ENCODE peak calls at places on chromosome 20, in ten cellular contexts. K is H1, V is small intestine, Z is endothelial cell of umbilical vein, F is PC-3, H is psoas muscle, M is fibroblast of lung, B is RWPE1, I is colonic mucosa, S is AG04450. D is an unnamed sample.

GRCh38 chr20:48782901-48783308 is 44.9 kb downstream of the PREX1 start:
- DNase-seq in S (no peak), V (no peak), H (no peak), K (no peak), I (no peak), B (no peak), Z (no peak), M (no peak), F (no peak), D (no peak)

GRCh38 chr20:44901972-44902371 is 7.9 kb upstream of the PABPC1L start:
- DNase-seq in M (peak; percentile 43), V (no peak), Z (no peak), S (no peak), I (no peak), B (peak; percentile 67), F (peak; percentile 30), K (no peak), H (no peak), D (no peak)

GRCh38 chr20:13648291-13648690 is 9.6 kb upstream of the TASP1 start:
- DNase-seq in I (no peak), V (no peak), Z (no peak), B (no peak), K (no peak), H (no peak), S (no peak), M (no peak), F (no peak), D (no peak)

GRCh38 chr20:34705383-34706021 is 1.4 kb downstream of the TP53INP2 start:
- DNase-seq in M (peak; percentile 21), K (no peak), H (no peak), Z (peak; percentile 58), F (peak; percentile 56), S (no peak), V (peak; percentile 95), B (peak; percentile 90), I (peak; percentile 80), D (peak; percentile 79)

GRCh38 chr20:51602131-51602530 is 59.6 kb upstream of the NFATC2 start:
- DNase-seq in S (no peak), F (no peak), B (no peak), I (no peak), M (no peak), Z (no peak), H (no peak), V (no peak), K (no peak), D (no peak)

GRCh38 chr20:6100261-6100660 is 22.6 kb downstream of the FERMT1 start:
- DNase-seq in B (no peak), S (no peak), H (no peak), Z (no peak), I (no peak), K (no peak), M (no peak), F (no peak), V (no peak), D (no peak)

GRCh38 chr20:40741507-40742106 is 52.6 kb upstream of the MAFB start:
- DNase-seq in B (peak; percentile 67), V (peak; percentile 50), I (peak; percentile 52), F (peak; percentile 59), Z (peak; percentile 61), S (no peak), M (peak; percentile 55), H (no peak), K (peak; percentile 76), D (peak; percentile 71)

GRCh38 chr20:43853174-43853803 is 61.4 kb upstream of the TOX2 start:
- DNase-seq in S (no peak), B (peak; percentile 57), I (no peak), F (peak; percentile 42), H (no peak), V (no peak), K (no peak), M (peak; percentile 46), Z (no peak), D (no peak)

GRCh38 chr20:5658897-5659296 is 91.3 kb upstream of the SHLD1 start:
- DNase-seq in B (peak; percentile 70), F (peak; percentile 12), S (peak; percentile 64), Z (peak; percentile 91), V (no peak), K (no peak), M (peak; percentile 91), H (peak; percentile 69), I (peak; percentile 40), D (peak; percentile 19)

GRCh38 chr20:9474835-9475413 is 39.5 kb upstream of the LAMP5 start:
- DNase-seq in I (no peak), B (no peak), S (no peak), K (no peak), H (no peak), M (peak; percentile 35), F (peak; percentile 60), Z (no peak), V (no peak), D (no peak)

DNA sequence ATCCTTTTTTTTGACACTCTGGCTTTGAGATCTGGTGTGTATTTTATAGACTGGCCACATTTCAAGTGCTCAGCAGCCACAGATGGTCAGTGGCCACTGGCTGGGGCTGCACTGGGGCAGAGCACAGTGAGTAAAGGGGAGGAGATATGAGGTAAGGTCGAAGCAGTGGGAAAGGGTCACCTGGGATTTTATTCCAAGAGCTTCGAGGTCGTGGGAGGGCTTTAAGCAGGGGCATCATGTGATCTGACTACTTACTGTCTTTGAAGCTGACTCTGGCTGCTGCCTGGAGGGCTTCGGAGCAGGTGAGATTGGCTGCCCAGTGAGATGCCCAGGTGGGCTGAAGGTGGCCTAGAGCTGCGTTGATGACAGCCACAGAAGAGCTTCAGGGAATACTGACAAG is 6.7 kb downstream of the C20orf203 start:
- DNase-seq in B (no peak), H (no peak), I (no peak), V (no peak), Z (no peak), K (no peak), S (no peak), F (no peak), M (no peak), D (no peak)
- H3K27ac ChIP-seq in B (peak overlapping the region; percentile 52), H (no peak overlapping the region), I (no peak overlapping the region), V (peak overlapping the region; percentile 31), Z (no peak overlapping the region), K (no peak overlapping the region), S (no peak overlapping the region), F (no peak overlapping the region), M (no peak overlapping the region), D (no peak overlapping the region)

GRCh38 chr20:32972181-32973076 is 31.8 kb downstream of the SUN5 start:
- DNase-seq in I (peak; percentile 42), H (no peak), V (peak; percentile 76), M (no peak), K (peak; percentile 46), F (no peak), Z (peak; percentile 8), B (no peak), S (no peak), D (peak; percentile 69)

GRCh38 chr20:32973077-32973717 is 31.0 kb downstream of the SUN5 start:
- DNase-seq in M (no peak), Z (no peak), V (no peak), F (no peak), B (no peak), I (no peak), K (peak; percentile 47), S (no peak), H (no peak), D (no peak)

GRCh38 chr20:32970115-32970972 is 33.9 kb downstream of the SUN5 start:
- DNase-seq in V (no peak), I (peak; percentile 4), S (no peak), F (no peak), M (no peak), H (no peak), Z (no peak), K (no peak), B (no peak), D (no peak)

GRCh38 chr20:32970973-32971300 is 33.3 kb downstream of the SUN5 start:
- DNase-seq in M (no peak), H (no peak), K (peak; percentile 43), Z (no peak), I (peak; percentile 14), V (no peak), F (no peak), B (no peak), S (no peak), D (no peak)

GRCh38 chr20:32971703-32972161 is 32.5 kb downstream of the SUN5 start:
- DNase-seq in I (peak; percentile 15), B (no peak), H (no peak), V (no peak), S (no peak), K (peak; percentile 46), F (no peak), Z (no peak), M (no peak), D (peak; percentile 79)
- H3K27ac ChIP-seq in I (peak overlapping the region; percentile 44), B (no peak overlapping the region), H (no peak overlapping the region), V (peak overlapping the region; percentile 65), S (no peak overlapping the region), K (no peak overlapping the region), F (no peak overlapping the region), Z (no peak overlapping the region), M (no peak overlapping the region), D (peak overlapping the region; percentile 54)

GRCh38 chr20:49889943-49890650 is 25.2 kb downstream of the SPATA2 start:
- DNase-seq in B (peak; percentile 59), S (no peak), V (no peak), I (no peak), Z (no peak), M (no peak), F (peak; percentile 40), H (no peak), K (peak; percentile 85), D (no peak)
- H3K27ac ChIP-seq in B (no peak overlapping the region), S (no peak overlapping the region), V (no peak overlapping the region), I (no peak overlapping the region), Z (no peak overlapping the region), M (no peak overlapping the region), F (no peak overlapping the region), H (no peak overlapping the region), K (no peak overlapping the region), D (no peak overlapping the region)

GRCh38 chr20:17584684-17585083 is 14.8 kb downstream of the DSTN start:
- DNase-seq in V (no peak), F (no peak), H (no peak), M (peak; percentile 27), Z (no peak), K (no peak), I (no peak), B (no peak), S (no peak), D (peak; percentile 60)

GRCh38 chr20:17587831-17588230 is 18.0 kb downstream of the DSTN start:
- DNase-seq in K (no peak), F (no peak), Z (no peak), I (no peak), V (no peak), M (no peak), B (no peak), H (no peak), S (no peak), D (no peak)

GRCh38 chr20:17586250-17586649 is 16.4 kb downstream of the DSTN start:
- DNase-seq in M (no peak), S (no peak), H (no peak), B (no peak), K (no peak), I (no peak), F (no peak), Z (no peak), V (no peak), D (no peak)

GRCh38 chr20:17589161-17589834 is 19.4 kb downstream of the DSTN start:
- DNase-seq in I (no peak), F (no peak), S (no peak), K (no peak), B (no peak), H (no peak), M (no peak), Z (no peak), V (no peak), D (no peak)

DNA sequence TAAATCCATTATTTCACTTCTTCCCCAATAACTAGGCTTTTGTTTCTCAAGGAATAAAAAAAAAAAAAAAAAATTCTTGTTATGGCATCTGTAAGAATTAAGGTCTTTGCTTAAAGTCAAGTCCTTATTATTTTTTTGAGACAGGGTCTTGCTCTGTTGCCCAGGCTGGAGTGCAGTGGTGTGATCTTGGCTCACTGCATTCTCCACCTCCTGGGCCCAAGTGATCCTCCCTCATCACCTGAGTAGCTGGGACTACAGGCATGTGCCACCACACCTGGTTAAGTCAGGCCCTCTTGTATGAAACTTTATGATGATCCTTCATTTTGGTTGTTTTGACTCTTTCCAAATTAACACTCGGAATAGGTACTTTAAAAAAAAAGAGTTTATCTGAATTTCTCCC is 17.3 kb downstream of the DSTN start:
- DNase-seq in K (no peak), B (no peak), H (no peak), F (no peak), M (no peak), S (no peak), Z (no peak), V (no peak), I (no peak), D (no peak)
- H3K27ac ChIP-seq in K (no peak overlapping the region), B (no peak overlapping the region), H (no peak overlapping the region), F (no peak overlapping the region), M (no peak overlapping the region), S (no peak overlapping the region), Z (no peak overlapping the region), V (no peak overlapping the region), I (no peak overlapping the region), D (no peak overlapping the region)

D was measured in SJCRH30.